ENCODE peak calls at places on chromosomes 4 and X, in four cellular contexts. T is SK-N-SH, S is HCT116, Z is K562. F is an unnamed sample.

GRCh38 chr4:54571762-54572542 is 85.8 kb upstream of the KIT start:
- DNase-seq in T (no peak), S (no peak), Z (no peak), F (no peak)

GRCh38 chrX:40996886-40997530 is 88.2 kb upstream of the USP9X start:
- DNase-seq in T (peak; percentile 44), S (peak; percentile 42), Z (peak; percentile 41), F (peak; percentile 70)

GRCh38 chrX:276588-277171 is 4.5 kb upstream of the PLCXD1 start:
- DNase-seq in T (peak; percentile 62), S (no peak), Z (peak; percentile 46), F (no peak)

GRCh38 chr4:101232074-101232776 is 115.1 kb downstream of the PPP3CA start:
- DNase-seq in T (no peak), S (no peak), Z (no peak), F (no peak)

GRCh38 chr4:67437974-67438713 is 107.2 kb downstream of the CENPC start:
- DNase-seq in T (no peak), S (no peak), Z (no peak), F (peak; percentile 11)

GRCh38 chrX:48700246-48700645 is 3.7 kb downstream of the SUV39H1 start:
- DNase-seq in T (no peak), S (no peak), Z (no peak), F (no peak)

GRCh38 chr4:102574317-102574716 is 73.2 kb downstream of the NFKB1 start:
- DNase-seq in T (no peak), S (no peak), Z (no peak), F (no peak)

GRCh38 chr4:54189140-54189539 is 40.0 kb upstream of the PDGFRA start:
- DNase-seq in T (no peak), S (no peak), Z (no peak), F (no peak)

GRCh38 chr4:83009529-83009928 is 1.1 kb downstream of the LIN54 start:
- DNase-seq in T (no peak), S (no peak), Z (no peak), F (no peak)

GRCh38 chr4:1211951-1212545 is 36.9 kb downstream of the CTBP1 start:
- DNase-seq in T (no peak), S (no peak), Z (no peak), F (no peak)

GRCh38 chrX:46662594-46662993 is 89.0 kb downstream of the CHST7 start:
- DNase-seq in T (no peak), S (no peak), Z (no peak), F (no peak)

GRCh38 chrX:150587585-150588503 is 19.4 kb downstream of the MTM1 start:
- DNase-seq in T (peak; percentile 33), S (no peak), Z (peak; percentile 26), F (no peak)

GRCh38 chr4:89242864-89243740 is 64.5 kb downstream of the GPRIN3 start:
- DNase-seq in T (no peak), S (no peak), Z (no peak), F (no peak)

GRCh38 chr4:128163177-128164117 is 102.3 kb downstream of the LARP1B start:
- DNase-seq in T (no peak), S (peak; percentile 69), Z (no peak), F (peak; percentile 66)

GRCh38 chrX:80810365-80810978 is 795 bp upstream of the BRWD3 start:
- DNase-seq in T (no peak), S (no peak), Z (peak; percentile 3), F (no peak)

GRCh38 chrX:130746709-130747347 is 156.2 kb downstream of the ENOX2 start:
- DNase-seq in T (no peak), S (no peak), Z (no peak), F (peak; percentile 1)

GRCh38 chr4:131764730-131765129 is 1384.4 kb upstream of the PCDH10 start:
- DNase-seq in T (no peak), S (no peak), Z (no peak), F (no peak)

GRCh38 chr4:137905930-137906329 is 336.2 kb downstream of the SLC7A11 start:
- DNase-seq in T (no peak), S (no peak), Z (no peak), F (no peak)

GRCh38 chr4:2936773-2937145 is 26.4 kb downstream of the NOP14 start:
- DNase-seq in T (no peak), S (no peak), Z (no peak), F (no peak)

GRCh38 chrX:2692221-2693122 is 1.4 kb downstream of the CD99 start:
- DNase-seq in T (peak; percentile 17), S (no peak), Z (peak; percentile 51), F (no peak)

GRCh38 chr4:41058426-41058825 is 155.9 kb downstream of the APBB2 start:
- DNase-seq in T (no peak), S (no peak), Z (no peak), F (no peak)

GRCh38 chrX:16785247-16786138 is 773 bp upstream of the TXLNG start:
- DNase-seq in T (peak; percentile 27), S (no peak), Z (no peak), F (no peak)

GRCh38 chr4:155692990-155693659 is 26.5 kb downstream of the GUCY1A1 start:
- DNase-seq in T (no peak), S (no peak), Z (no peak), F (no peak)

GRCh38 chrX:53321216-53321942 is 40.0 kb upstream of the IQSEC2 start:
- DNase-seq in T (peak; percentile 75), S (no peak), Z (peak; percentile 69), F (no peak)

GRCh38 chrX:95860127-95860526 is 824.5 kb upstream of the DIAPH2 start:
- DNase-seq in T (no peak), S (no peak), Z (no peak), F (no peak)

GRCh38 chrX:71167031-71167781 is 22.6 kb downstream of the NLGN3 start:
- DNase-seq in T (no peak), S (no peak), Z (no peak), F (no peak)

GRCh38 chr4:74413265-74413664 is 31.7 kb upstream of the AREG start:
- DNase-seq in T (no peak), S (no peak), Z (no peak), F (no peak)

GRCh38 chr4:54727346-54727745 is 69.6 kb downstream of the KIT start:
- DNase-seq in T (no peak), S (no peak), Z (no peak), F (no peak)

GRCh38 chr4:145199056-145199713 is 18.8 kb upstream of the OTUD4 start:
- DNase-seq in T (no peak), S (no peak), Z (peak; percentile 18), F (no peak)

GRCh38 chr4:41339812-41340809 is 83.4 kb downstream of the UCHL1 start:
- DNase-seq in T (peak; percentile 70), S (no peak), Z (no peak), F (no peak)

GRCh38 chr4:143232277-143232676 is 47.6 kb downstream of the USP38 start:
- DNase-seq in T (no peak), S (no peak), Z (no peak), F (no peak)

GRCh38 chrX:40040686-40041461 is 56.9 kb downstream of the BCOR start:
- DNase-seq in T (no peak), S (no peak), Z (no peak), F (no peak)

GRCh38 chr4:38621004-38621684 is 42.9 kb upstream of the KLF3 start:
- DNase-seq in T (no peak), S (peak; percentile 29), Z (peak; percentile 45), F (peak; percentile 44)

DNA sequence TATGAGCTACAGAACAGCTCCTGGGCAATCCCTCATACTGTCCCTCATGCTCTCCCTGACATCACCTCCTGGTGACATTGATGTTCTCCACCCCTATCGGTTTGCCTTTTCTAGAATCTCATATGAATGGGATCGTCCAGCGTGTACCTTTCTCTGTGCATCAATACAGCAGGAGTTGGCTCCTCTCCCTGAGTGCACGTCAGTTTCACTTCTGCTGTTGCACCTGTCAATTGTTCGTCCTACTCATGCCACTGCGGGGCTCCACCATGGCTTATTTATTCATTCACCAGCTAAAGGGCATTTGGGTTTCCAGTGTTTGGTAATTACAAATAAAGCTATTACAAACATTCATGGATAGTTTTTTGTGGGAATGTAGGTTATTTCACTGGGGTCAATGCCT is 269.1 kb upstream of the ZFP42 start:
- DNase-seq in T (no peak), S (no peak), Z (no peak), F (no peak)
- TF ChIP-seq ELF1 in T (no peak), S (no peak), Z (no peak), F (no peak)

DNA sequence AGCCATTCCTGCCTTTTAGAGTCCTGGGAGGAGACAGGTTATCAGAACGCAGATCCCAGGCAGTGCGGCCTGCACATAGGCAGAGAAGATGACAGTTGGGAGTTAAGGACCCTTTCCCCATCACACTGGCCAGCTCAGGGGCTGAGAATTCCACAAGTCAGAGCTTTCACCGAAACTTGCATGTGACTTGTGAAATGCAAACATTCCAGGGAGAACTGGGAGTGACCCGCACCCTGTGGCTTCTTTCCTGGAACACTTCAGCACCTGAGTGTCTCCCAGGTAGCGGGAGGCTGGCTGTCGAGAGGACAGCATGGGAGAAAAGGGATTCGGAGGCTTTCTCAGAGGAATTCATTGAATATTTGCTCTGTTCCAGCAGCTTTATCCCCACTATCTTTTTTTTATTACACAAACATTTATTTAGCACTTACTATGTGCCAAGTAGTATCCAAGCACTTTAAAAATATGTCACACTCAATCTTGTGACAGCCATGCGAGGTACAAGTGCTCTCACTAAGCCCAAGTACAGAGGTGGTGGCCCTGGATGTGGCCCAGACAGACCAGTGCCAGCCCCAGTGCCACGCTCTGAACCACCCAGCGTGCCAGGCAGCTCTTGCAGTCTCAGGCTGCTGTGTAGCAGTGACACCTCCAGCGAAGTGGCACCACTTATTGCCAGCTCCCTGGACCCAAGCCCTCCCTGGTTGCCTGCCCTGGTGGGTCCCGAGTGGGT is 100.5 kb downstream of the PHKA2 start:
- DNase-seq in T (no peak), S (no peak), Z (no peak), F (peak; percentile 30)
- TF ChIP-seq ZBTB33 in T (no peak), S (no peak), Z (no peak), F (no peak)

GRCh38 chr4:98720871-98721480 is 62.6 kb upstream of the TSPAN5 start:
- DNase-seq in T (no peak), S (peak; percentile 35), Z (no peak), F (no peak)

GRCh38 chr4:98716796-98717195 is 58.4 kb upstream of the TSPAN5 start:
- DNase-seq in T (no peak), S (no peak), Z (no peak), F (no peak)

GRCh38 chr4:98722000-98722399 is 63.6 kb upstream of the TSPAN5 start:
- DNase-seq in T (no peak), S (no peak), Z (no peak), F (no peak)
- TF ChIP-seq ELF1 in T (no peak), S (no peak), Z (no peak), F (no peak)

GRCh38 chr4:85780664-85781063 is 305.7 kb downstream of the ARHGAP24 start:
- DNase-seq in T (no peak), S (no peak), Z (no peak), F (no peak)
- TF ChIP-seq ZBTB33 in T (no peak), S (no peak), Z (no peak), F (no peak)

GRCh38 chrX:103347682-103348397 is 8.5 kb upstream of the TCEAL9 start:
- DNase-seq in T (no peak), S (no peak), Z (no peak), F (no peak)

GRCh38 chrX:103344606-103345005 is 11.7 kb upstream of the TCEAL9 start:
- DNase-seq in T (no peak), S (no peak), Z (no peak), F (no peak)

GRCh38 chrX:103338663-103339062 is 8.6 kb downstream of the TCEAL7 start:
- DNase-seq in T (no peak), S (no peak), Z (no peak), F (no peak)

DNA sequence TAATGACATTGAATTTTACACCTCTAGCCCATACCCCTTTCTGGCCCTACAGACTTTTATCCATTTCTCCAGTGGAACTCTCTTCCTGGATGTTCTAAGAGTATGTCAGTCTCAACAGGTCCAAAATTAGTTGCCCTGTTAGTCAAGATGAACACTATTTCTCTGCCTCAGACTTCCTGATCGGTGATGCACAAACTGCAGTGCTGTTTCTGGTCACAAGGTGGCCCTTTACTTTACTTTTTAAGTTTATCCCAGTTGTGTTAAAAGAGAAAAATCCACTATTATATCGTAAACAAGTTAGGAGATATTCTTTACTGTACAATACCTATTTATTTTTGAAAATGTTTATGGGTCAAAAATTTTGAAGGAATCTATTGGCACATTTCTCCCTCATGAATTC is 13.1 kb downstream of the TCEAL7 start:
- DNase-seq in T (peak; percentile 44), S (peak; percentile 16), Z (peak; percentile 23), F (no peak)
- TF ChIP-seq ELF1 in T (no peak), S (no peak), Z (no peak), F (no peak)

F was measured in HepG2.